ENCODE peak calls at places on chromosome 11, in eight cellular contexts. Z is cardiac fibroblast, V is A549, J is fibroblast of lung, A is gastrocnemius medialis, N is body of pancreas, D is heart right ventricle, M is kidney epithelial cell. P is an unnamed sample.

GRCh38 chr11:92269021-92269420 is 44.4 kb downstream of the FAT3 start:
- DNase-seq in V (peak), J (peak), A (no peak), N (no peak), D (no peak), M (peak), Z (peak), P (no peak)

GRCh38 chr11:99170606-99171005 is 149.9 kb downstream of the CNTN5 start:
- DNase-seq in A (no peak), V (no peak), D (no peak), M (no peak), Z (no peak), J (no peak), N (no peak), P (no peak)

GRCh38 chr11:129319751-129320150 is 55.9 kb upstream of the BARX2 start:
- DNase-seq in A (no peak), J (no peak), M (no peak), V (no peak), Z (no peak), N (no peak), D (no peak), P (no peak)

GRCh38 chr11:91783173-91783572 is 441.4 kb upstream of the FAT3 start:
- DNase-seq in V (no peak), J (no peak), M (no peak), Z (no peak), A (no peak), D (no peak), N (no peak), P (no peak)

GRCh38 chr11:20289732-20290131 is 73.8 kb upstream of the HTATIP2 start:
- DNase-seq in V (no peak), D (no peak), Z (no peak), J (no peak), M (no peak), A (no peak), N (no peak), P (no peak)

GRCh38 chr11:74269161-74269809 is 42.2 kb downstream of the P4HA3 start:
- DNase-seq in A (no peak), J (peak), M (no peak), Z (peak), V (peak), N (no peak), D (no peak), P (peak)

GRCh38 chr11:84420261-84420660 is 1134.1 kb upstream of the CCDC90B start:
- DNase-seq in M (no peak), V (no peak), Z (peak), N (no peak), D (no peak), A (no peak), J (peak), P (no peak)

GRCh38 chr11:130103296-130103814 is 33.7 kb downstream of the APLP2 start:
- DNase-seq in A (no peak), Z (peak), M (peak), V (no peak), J (peak), N (no peak), D (no peak), P (no peak)

GRCh38 chr11:73393479-73394415 is 17.5 kb downstream of the RELT start:
- DNase-seq in J (peak), M (peak), A (peak), N (peak), V (peak), D (peak), Z (peak), P (peak)

GRCh38 chr11:69325446-69325845 is 31.5 kb downstream of the MYEOV start:
- DNase-seq in A (no peak), Z (no peak), N (no peak), J (no peak), D (no peak), V (no peak), M (no peak), P (no peak)

GRCh38 chr11:54927704-54928103 is 221.1 kb downstream of the OR4A5 start:
- DNase-seq in A (no peak), V (no peak), Z (no peak), N (no peak), M (no peak), D (no peak), J (no peak), P (no peak)

GRCh38 chr11:14551380-14551779 is 31.2 kb upstream of the PSMA1 start:
- DNase-seq in J (no peak), D (no peak), M (no peak), A (no peak), V (no peak), Z (no peak), N (no peak), P (no peak)

GRCh38 chr11:11981364-11981763 is 27.1 kb downstream of the DKK3 start:
- DNase-seq in D (no peak), M (no peak), N (no peak), V (no peak), J (no peak), A (no peak), Z (no peak), P (no peak)

GRCh38 chr11:35786918-35787557 is 124.5 kb downstream of the TRIM44 start:
- DNase-seq in Z (peak), A (no peak), M (no peak), D (no peak), J (peak), N (no peak), V (no peak), P (no peak)

GRCh38 chr11:79269923-79270322 is 170.9 kb downstream of the TENM4 start:
- DNase-seq in A (no peak), Z (no peak), N (no peak), M (no peak), J (no peak), V (no peak), D (no peak), P (no peak)

GRCh38 chr11:68881320-68881719 is 22.3 kb downstream of the MRPL21 start:
- DNase-seq in N (no peak), D (no peak), A (no peak), J (no peak), V (no peak), Z (no peak), M (no peak), P (no peak)

GRCh38 chr11:67645521-67646457 is 4.7 kb downstream of the ACY3 start:
- DNase-seq in Z (no peak), D (no peak), M (no peak), J (no peak), N (peak), A (no peak), V (no peak), P (no peak)

GRCh38 chr11:67642148-67642475 is 2.5 kb upstream of the TBX10 start:
- DNase-seq in A (no peak), V (no peak), Z (no peak), N (no peak), M (no peak), J (no peak), D (no peak), P (no peak)

GRCh38 chr11:67642490-67643120 is 3.0 kb upstream of the TBX10 start:
- DNase-seq in N (no peak), V (no peak), D (no peak), Z (no peak), A (no peak), M (no peak), J (no peak), P (no peak)

GRCh38 chr11:67644472-67645418 is 5.2 kb upstream of the TBX10 start:
- DNase-seq in M (no peak), N (peak), J (no peak), Z (no peak), A (no peak), D (no peak), V (no peak), P (no peak)

DNA sequence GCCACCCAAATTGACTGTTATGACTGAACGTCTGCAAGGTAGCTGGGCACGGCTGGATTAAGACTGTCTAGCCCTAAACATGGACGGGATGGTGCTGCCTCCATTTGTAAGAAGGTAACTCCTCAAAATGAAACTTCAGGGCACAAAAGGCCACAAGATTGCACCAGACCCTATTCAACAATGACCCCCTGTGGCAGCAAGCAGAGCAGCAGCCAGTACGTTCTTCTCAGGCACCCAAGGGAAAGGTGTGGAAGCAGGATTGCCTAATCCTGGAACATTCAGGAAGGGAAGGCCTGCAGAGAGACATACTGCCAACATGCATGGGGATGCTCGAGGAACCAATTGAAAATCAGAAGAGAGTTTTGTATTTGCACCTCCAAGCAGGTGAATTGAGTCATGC is 4.5 kb upstream of the TBX10 start:
- DNase-seq in M (no peak), D (no peak), V (peak), A (no peak), J (no peak), Z (no peak), N (no peak), P (no peak)
- TF ChIP-seq CTCF in M (peak), D (no peak), V (no peak), A (no peak), J (no peak), Z (peak), N (peak), P (peak)

DNA sequence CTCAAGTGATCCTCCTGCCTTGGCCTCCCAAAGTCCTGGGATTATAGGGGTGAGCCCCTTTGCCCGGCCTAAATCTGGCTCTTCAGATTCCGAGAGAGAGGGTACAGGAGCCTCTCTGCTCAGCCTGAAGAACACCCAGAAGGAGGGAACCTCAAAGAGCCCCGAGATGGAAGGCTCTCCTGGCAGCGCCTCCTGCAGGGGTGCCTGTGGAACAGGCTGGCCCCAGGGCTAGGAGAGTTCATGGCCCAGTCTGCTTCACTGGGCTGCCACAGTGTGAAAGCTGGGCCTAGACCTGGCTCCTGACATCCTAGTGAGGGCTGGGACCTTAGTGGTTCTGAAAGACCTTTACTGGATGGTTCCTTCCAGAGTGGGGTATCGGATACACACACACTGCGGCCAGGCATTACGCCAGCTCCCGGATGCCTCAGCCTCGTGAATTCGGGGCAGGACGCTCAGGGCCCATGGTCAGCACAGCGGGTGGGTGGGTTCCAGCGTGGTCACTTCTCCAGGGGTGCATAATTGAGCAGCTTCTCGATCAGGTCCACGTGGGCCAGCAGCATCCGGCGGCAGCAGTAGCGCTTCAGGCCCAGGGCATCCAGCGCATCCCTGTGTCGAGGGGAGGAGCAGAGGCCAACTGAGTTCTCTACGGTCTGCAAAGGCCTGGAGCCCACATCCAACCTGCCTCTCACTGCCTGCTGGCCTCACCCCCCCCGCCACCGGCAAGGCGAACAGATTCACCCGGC is 2.3 kb downstream of the POLR2L start:
- DNase-seq in N (no peak), A (no peak), Z (no peak), J (no peak), M (no peak), V (peak), D (no peak), P (no peak)
- TF ChIP-seq CTCF in N (peak), A (no peak), Z (peak), J (peak), M (peak), V (peak), D (no peak), P (peak)

GRCh38 chr11:27723685-27724084 is 23.4 kb upstream of the BDNF start:
- DNase-seq in M (no peak), A (no peak), J (no peak), N (no peak), D (no peak), V (no peak), Z (no peak), P (no peak)
- TF ChIP-seq CTCF in M (no peak), A (no peak), J (no peak), N (no peak), D (no peak), V (peak), Z (peak), P (no peak)

GRCh38 chr11:42407379-42407778 is 904.4 kb upstream of the API5 start:
- DNase-seq in A (no peak), Z (peak), D (no peak), V (no peak), N (peak), J (no peak), M (no peak), P (peak)
- TF ChIP-seq CTCF in A (no peak), Z (no peak), D (no peak), V (no peak), N (no peak), J (no peak), M (peak), P (peak)

DNA sequence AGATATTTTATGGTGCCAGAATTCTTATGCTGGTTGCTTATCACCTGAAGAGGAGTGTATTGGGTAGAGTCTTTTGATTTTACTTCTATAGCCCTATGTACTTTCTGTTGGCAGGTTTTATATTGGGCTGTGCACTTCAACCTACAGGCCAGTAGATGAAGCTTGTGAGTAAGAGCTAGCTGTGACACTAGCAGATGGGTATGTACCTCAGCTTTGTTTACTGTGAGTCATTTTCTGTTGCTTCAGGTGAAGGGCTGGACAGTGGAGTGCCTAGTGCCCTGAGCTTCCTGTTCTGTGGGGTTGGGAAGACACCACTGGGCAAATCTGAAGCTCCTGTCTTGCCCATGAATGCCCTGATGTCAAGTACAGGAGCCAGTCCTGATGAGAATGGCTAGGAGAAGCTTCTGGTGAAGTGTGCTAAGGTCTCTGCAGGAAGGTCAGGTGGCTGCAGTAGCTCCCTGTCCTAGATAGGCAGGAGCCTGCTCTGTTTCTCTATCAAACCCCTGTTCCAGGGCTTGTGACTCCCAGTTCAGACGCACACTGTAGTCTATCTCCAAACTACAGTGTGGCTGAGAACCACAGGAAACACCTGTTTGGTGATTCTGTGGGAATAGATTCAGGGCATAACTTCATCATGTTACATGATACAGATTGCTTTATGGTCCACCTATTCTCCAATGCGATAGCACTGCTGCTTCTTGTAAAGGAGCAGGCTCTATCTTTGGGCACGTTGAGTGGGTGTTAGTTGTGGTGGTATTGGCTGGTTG is 755.7 kb downstream of the KCNA4 start:
- DNase-seq in A (no peak), Z (peak), V (peak), N (no peak), J (peak), M (peak), D (no peak), P (no peak)
- TF ChIP-seq CTCF in A (no peak), Z (peak), V (peak), N (no peak), J (no peak), M (peak), D (no peak), P (no peak)

DNA sequence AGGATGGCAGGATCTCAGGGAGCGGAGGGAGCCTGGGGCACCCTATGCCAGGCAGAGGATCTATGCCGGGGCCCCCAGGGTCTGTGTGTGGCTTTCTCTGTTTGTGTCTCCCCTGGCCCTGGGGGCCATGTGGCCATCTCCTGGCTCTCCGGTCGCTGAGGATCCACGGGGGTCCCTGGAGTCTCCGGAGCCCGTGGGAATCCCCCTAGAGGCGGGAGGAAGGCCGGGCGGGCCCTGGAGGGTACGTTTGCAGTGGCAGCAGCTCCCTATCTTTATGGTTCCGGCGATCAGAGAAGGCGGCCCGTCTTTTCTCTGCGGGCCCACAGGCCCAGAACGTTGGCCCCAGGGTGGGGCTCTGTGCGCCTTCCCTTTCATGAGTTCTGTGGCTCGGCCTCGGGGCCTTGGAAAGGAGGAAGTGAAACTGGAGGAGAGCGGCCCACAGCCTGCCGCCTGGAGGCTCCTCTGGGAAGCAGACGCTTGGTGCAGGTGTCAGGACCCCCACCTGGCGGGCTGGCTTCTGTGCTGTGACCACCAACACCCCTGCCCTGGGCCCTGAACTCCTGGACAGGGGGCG is 82.1 kb downstream of the KCNQ1 start:
- DNase-seq in A (peak), J (no peak), D (peak), M (no peak), V (no peak), N (peak), Z (no peak), P (no peak)
- TF ChIP-seq CTCF in A (no peak), J (no peak), D (no peak), M (no peak), V (no peak), N (no peak), Z (peak), P (no peak)

GRCh38 chr11:57777969-57778317 is 16.3 kb downstream of the CTNND1 start:
- DNase-seq in Z (peak), D (no peak), M (no peak), V (peak), A (no peak), N (peak), J (no peak), P (no peak)

GRCh38 chr11:57776101-57776511 is 14.5 kb downstream of the CTNND1 start:
- DNase-seq in Z (peak), D (no peak), N (no peak), A (no peak), V (no peak), M (no peak), J (no peak), P (no peak)

GRCh38 chr11:57775474-57775873 is 13.9 kb downstream of the CTNND1 start:
- DNase-seq in A (no peak), Z (peak), M (no peak), N (no peak), V (no peak), J (no peak), D (no peak), P (no peak)

GRCh38 chr11:57778318-57779037 is 16.9 kb downstream of the CTNND1 start:
- DNase-seq in N (peak), A (peak), V (peak), J (peak), Z (peak), M (peak), D (peak), P (peak)

GRCh38 chr11:57776577-57776976 is 15.0 kb downstream of the CTNND1 start:
- DNase-seq in N (no peak), J (no peak), M (no peak), D (no peak), V (no peak), Z (no peak), A (no peak), P (no peak)
- TF ChIP-seq CTCF in N (no peak), J (no peak), M (no peak), D (no peak), V (no peak), Z (no peak), A (no peak), P (no peak)

DNA sequence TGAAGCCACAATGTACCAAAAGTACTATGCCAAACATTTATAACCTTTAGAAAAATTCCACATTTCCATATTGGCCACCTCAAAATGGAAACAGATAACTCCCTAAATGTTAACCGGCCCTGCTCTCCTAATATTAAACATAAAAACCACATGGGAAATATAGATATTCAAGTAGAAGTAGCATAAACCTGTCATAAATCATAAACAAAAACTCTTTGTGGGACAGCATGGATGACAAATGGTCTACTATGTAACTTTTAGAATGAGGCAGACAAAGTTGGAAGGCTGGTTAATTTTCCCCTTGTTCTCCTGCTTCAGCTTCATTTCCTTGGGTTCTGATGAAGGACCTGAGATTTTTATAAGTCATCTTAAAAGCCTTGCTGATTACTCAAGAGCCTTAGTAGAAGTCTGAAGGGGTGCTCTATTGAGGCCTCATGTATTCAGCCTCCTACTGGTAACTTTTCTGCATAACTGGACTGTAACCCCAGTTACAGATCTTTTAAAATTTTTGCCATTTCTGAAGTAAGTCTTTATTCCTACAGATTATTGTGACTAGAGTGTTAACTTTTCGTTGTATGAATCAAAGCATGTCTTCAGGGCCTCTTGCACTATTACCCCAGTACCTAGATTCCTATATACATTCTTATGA is 116.4 kb downstream of the STIM1 start:
- DNase-seq in A (no peak), Z (peak), J (peak), V (peak), M (no peak), D (no peak), N (no peak), P (no peak)
- TF ChIP-seq CTCF in A (no peak), Z (peak), J (peak), V (no peak), M (no peak), D (no peak), N (no peak), P (no peak)

P was measured in LNCaP clone FGC.